ENCODE peak calls at places on chromosome 15, in six cellular contexts. R is WERI-Rb-1, V is heart right ventricle, H is lung, F is PC-9, I is uterus. S is an unnamed sample.

GRCh38 chr15:90597477-90598052 is 67.8 kb downstream of the CRTC3 start:
- DNase-seq in R (no peak), V (no peak), H (no peak), F (no peak), I (no peak), S (no peak)

GRCh38 chr15:94509259-94509658 is 277.9 kb downstream of the MCTP2 start:
- DNase-seq in R (no peak), V (no peak), H (no peak), F (no peak), I (no peak), S (no peak)

GRCh38 chr15:100877551-100877950 is 2.1 kb upstream of the ALDH1A3 start:
- DNase-seq in R (peak; percentile 19), V (no peak), H (no peak), F (peak; percentile 85), I (no peak), S (no peak)

GRCh38 chr15:34365836-34366235 is 1.2 kb downstream of the LPCAT4 start:
- DNase-seq in R (no peak), V (no peak), H (no peak), F (no peak), I (no peak), S (no peak)

GRCh38 chr15:51299187-51300015 is 39.0 kb downstream of the CYP19A1 start:
- DNase-seq in R (no peak), V (no peak), H (no peak), F (no peak), I (no peak), S (no peak)

GRCh38 chr15:22973286-22973685 is 6.9 kb downstream of the CYFIP1 start:
- DNase-seq in R (no peak), V (no peak), H (no peak), F (no peak), I (no peak), S (no peak)

GRCh38 chr15:91369823-91370222 is 269.8 kb downstream of the SV2B start:
- DNase-seq in R (no peak), V (no peak), H (no peak), F (no peak), I (no peak), S (no peak)

GRCh38 chr15:91311986-91312385 is 211.9 kb downstream of the SV2B start:
- DNase-seq in R (no peak), V (no peak), H (no peak), F (no peak), I (no peak), S (no peak)

GRCh38 chr15:45106002-45106790 is 7.8 kb downstream of the DUOX2 start:
- DNase-seq in R (no peak), V (no peak), H (no peak), F (no peak), I (no peak), S (no peak)

GRCh38 chr15:48963524-48964113 is at the start of gene SHC4:
- DNase-seq in R (no peak), V (peak; percentile 61), H (no peak), F (peak; percentile 24), I (peak; percentile 68), S (peak; percentile 83)

GRCh38 chr15:45064386-45064785 is 41.4 kb downstream of the SORD start:
- DNase-seq in R (no peak), V (no peak), H (no peak), F (peak; percentile 64), I (no peak), S (no peak)

GRCh38 chr15:75693501-75694240 is 19.0 kb downstream of the CSPG4 start:
- DNase-seq in R (peak; percentile 96), V (no peak), H (no peak), F (no peak), I (no peak), S (no peak)

GRCh38 chr15:74423443-74424257 is 10.1 kb downstream of the SEMA7A start:
- DNase-seq in R (no peak), V (no peak), H (no peak), F (peak; percentile 36), I (no peak), S (no peak)

GRCh38 chr15:31489801-31490646 is 163.4 kb downstream of the KLF13 start:
- DNase-seq in R (no peak), V (no peak), H (peak; percentile 38), F (peak; percentile 3), I (no peak), S (no peak)

GRCh38 chr15:32857732-32858131 is 139.9 kb downstream of the GREM1 start:
- DNase-seq in R (no peak), V (no peak), H (no peak), F (no peak), I (no peak), S (no peak)

GRCh38 chr15:47409601-47410000 is 307.7 kb upstream of the SEMA6D start:
- DNase-seq in R (no peak), V (no peak), H (no peak), F (no peak), I (no peak), S (no peak)

GRCh38 chr15:99631256-99631655 is 65.5 kb downstream of the MEF2A start:
- DNase-seq in R (no peak), V (no peak), H (no peak), F (no peak), I (no peak), S (no peak)

GRCh38 chr15:59273266-59273665 is 66.6 kb downstream of the LDHAL6B start:
- DNase-seq in R (no peak), V (no peak), H (no peak), F (no peak), I (no peak), S (no peak)

GRCh38 chr15:55168350-55168974 is 28.3 kb downstream of the RSL24D1 start:
- DNase-seq in R (peak; percentile 82), V (peak; percentile 27), H (peak; percentile 42), F (peak; percentile 46), I (no peak), S (peak; percentile 57)

GRCh38 chr15:55969582-55969981 is 23.8 kb downstream of the NEDD4 start:
- DNase-seq in R (no peak), V (no peak), H (peak; percentile 35), F (no peak), I (no peak), S (no peak)

GRCh38 chr15:44715142-44715796 is 4.0 kb downstream of the B2M start:
- DNase-seq in R (no peak), V (no peak), H (no peak), F (no peak), I (no peak), S (no peak)

GRCh38 chr15:69631005-69631404 is 178.4 kb downstream of the RPLP1 start:
- DNase-seq in R (no peak), V (no peak), H (peak; percentile 7), F (no peak), I (no peak), S (no peak)

GRCh38 chr15:66306381-66306780 is 13.0 kb downstream of the DIS3L start:
- DNase-seq in R (no peak), V (no peak), H (no peak), F (no peak), I (no peak), S (no peak)

GRCh38 chr15:56307180-56307579 is 58.0 kb upstream of the TEX9 start:
- DNase-seq in R (no peak), V (no peak), H (no peak), F (no peak), I (no peak), S (no peak)

GRCh38 chr15:61831505-61831921 is 228.7 kb downstream of the VPS13C start:
- DNase-seq in R (no peak), V (no peak), H (no peak), F (no peak), I (no peak), S (no peak)

GRCh38 chr15:98856540-98856907 is 151.1 kb downstream of the PGPEP1L start:
- DNase-seq in R (no peak), V (no peak), H (no peak), F (no peak), I (no peak), S (no peak)

GRCh38 chr15:96406701-96407100 is 76.2 kb downstream of the NR2F2 start:
- DNase-seq in R (no peak), V (no peak), H (no peak), F (no peak), I (no peak), S (no peak)

GRCh38 chr15:85551221-85551832 is 170.9 kb downstream of the AKAP13 start:
- DNase-seq in R (no peak), V (no peak), H (no peak), F (no peak), I (no peak), S (no peak)
- H3K27ac ChIP-seq in R (no peak overlapping the region), V (no peak overlapping the region), H (no peak overlapping the region), F (peak overlapping the region; percentile 25), I (no peak overlapping the region), S (no peak overlapping the region)

DNA sequence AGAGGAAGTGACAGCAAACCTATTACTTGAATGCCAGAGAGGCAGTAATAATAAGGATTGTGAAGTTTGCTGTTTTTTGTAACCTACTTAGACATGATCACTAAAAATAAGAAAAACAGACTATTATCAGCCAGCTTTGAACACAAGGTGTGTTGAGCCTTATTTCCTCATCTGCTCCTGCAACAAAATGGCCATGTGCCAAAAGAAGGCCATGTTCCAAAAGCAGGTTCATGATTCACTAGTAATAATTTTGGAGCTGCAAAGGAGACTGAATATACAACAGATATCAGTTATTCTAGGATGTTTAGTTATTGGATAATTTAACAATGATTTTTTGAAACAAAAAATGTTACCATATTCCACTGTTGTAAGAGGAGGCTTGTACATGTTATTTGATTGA is 578.7 kb downstream of the SQOR start:
- DNase-seq in R (no peak), V (no peak), H (no peak), F (no peak), I (no peak), S (no peak)
- TF ChIP-seq CTCF in R (no peak), V (no peak), H (no peak), F (no peak), I (no peak), S (no peak)

GRCh38 chr15:71088683-71089082 is 26.6 kb upstream of the THSD4 start:
- DNase-seq in R (no peak), V (no peak), H (no peak), F (no peak), I (no peak), S (no peak)

GRCh38 chr15:71083349-71083748 is 31.9 kb upstream of the THSD4 start:
- DNase-seq in R (no peak), V (peak; percentile 15), H (no peak), F (no peak), I (peak; percentile 68), S (no peak)

GRCh38 chr15:71084264-71084663 is 31.0 kb upstream of the THSD4 start:
- DNase-seq in R (no peak), V (no peak), H (no peak), F (no peak), I (no peak), S (no peak)

GRCh38 chr15:71088155-71088554 is 27.1 kb upstream of the THSD4 start:
- DNase-seq in R (no peak), V (no peak), H (no peak), F (no peak), I (no peak), S (no peak)

DNA sequence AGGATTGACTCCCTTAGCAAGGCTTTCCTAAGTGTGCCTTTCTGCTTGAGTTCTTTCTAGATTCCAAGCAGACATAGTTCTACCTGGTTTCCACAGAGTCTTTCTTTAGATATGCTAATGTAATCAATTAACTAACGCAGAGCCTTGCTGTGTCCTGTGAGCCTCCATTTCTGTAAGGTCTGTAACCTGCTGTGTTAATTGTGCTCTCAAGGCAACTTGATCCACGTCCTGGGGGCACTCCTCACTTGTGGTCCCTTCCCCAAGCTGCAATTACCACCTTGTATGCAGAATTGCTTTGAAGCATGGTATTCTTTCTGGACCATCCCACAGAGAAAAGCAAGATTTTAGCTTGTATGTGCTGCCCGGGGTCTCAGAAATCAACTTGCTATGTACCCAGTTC is 29.5 kb upstream of the THSD4 start:
- DNase-seq in R (no peak), V (no peak), H (no peak), F (no peak), I (no peak), S (no peak)
- H3K4me3 ChIP-seq in R (no peak overlapping the region), V (no peak overlapping the region), H (no peak overlapping the region), F (no peak overlapping the region), I (no peak overlapping the region), S (no peak overlapping the region)

GRCh38 chr15:40796041-40796440 is 10.8 kb upstream of the ZFYVE19 start:
- DNase-seq in R (no peak), V (no peak), H (no peak), F (no peak), I (no peak), S (no peak)
- H3K27ac ChIP-seq in R (no peak overlapping the region), V (no peak overlapping the region), H (no peak overlapping the region), F (peak overlapping the region; percentile 54), I (no peak overlapping the region), S (no peak overlapping the region)

S was measured in dorsolateral prefrontal cortex.